ENCODE peak calls at places on chromosomes 6 and 20, in ten cellular contexts. L is PC-9, T is A172, W is iPS-NIHi11, M is transverse colon, N is fibroblast of the aortic adventitia, F is fibroblast of the conjunctiva, Z is Right ventricle myocardium superior, J is MCF 10A, I is NCI-H1930. K is an unnamed sample.

GRCh38 chr6:108714012-108714773 is 134.0 kb upstream of the ARMC2 start:
- DNase-seq in W (no peak), N (peak), T (no peak), L (peak), I (no peak), F (peak), M (no peak), Z (no peak), J (peak), K (no peak)

GRCh38 chr20:1389703-1390385 is 3.0 kb downstream of the FKBP1A start:
- DNase-seq in L (no peak), Z (no peak), W (no peak), M (no peak), J (peak), I (no peak), F (no peak), T (no peak), N (peak), K (no peak)

GRCh38 chr20:35944189-35944588 is 10.1 kb downstream of the SCAND1 start:
- DNase-seq in W (no peak), T (no peak), Z (no peak), N (no peak), I (no peak), M (no peak), J (no peak), L (no peak), F (no peak), K (no peak)

GRCh38 chr6:94454231-94454630 is 1034.9 kb upstream of the EPHA7 start:
- DNase-seq in Z (no peak), M (no peak), I (no peak), F (no peak), N (no peak), J (no peak), T (no peak), L (no peak), W (no peak), K (no peak)

GRCh38 chr20:3580412-3580811 is 82.8 kb downstream of the GFRA4 start:
- DNase-seq in W (peak), Z (no peak), M (no peak), T (no peak), J (no peak), I (no peak), L (no peak), F (no peak), N (no peak), K (no peak)

GRCh38 chr6:101597711-101598110 is 204.2 kb downstream of the GRIK2 start:
- DNase-seq in W (no peak), N (peak), J (peak), I (no peak), M (no peak), T (peak), Z (no peak), F (no peak), L (no peak), K (no peak)

GRCh38 chr20:63968136-63968927 is 1.4 kb downstream of the ZNF512B start:
- DNase-seq in J (no peak), T (no peak), N (no peak), M (peak), W (no peak), Z (peak), L (peak), F (no peak), I (no peak), K (peak)

GRCh38 chr6:12354499-12354898 is 64.3 kb downstream of the EDN1 start:
- DNase-seq in F (peak), T (no peak), Z (no peak), J (peak), N (peak), L (no peak), I (no peak), M (peak), W (peak), K (no peak)

GRCh38 chr6:147126618-147127022 is 77.6 kb upstream of the STXBP5 start:
- DNase-seq in W (no peak), L (no peak), J (no peak), I (no peak), Z (no peak), N (peak), F (no peak), M (no peak), T (no peak), K (no peak)

GRCh38 chr6:149445095-149445466 is 39.7 kb downstream of the ZC3H12D start:
- DNase-seq in Z (no peak), N (no peak), J (no peak), L (no peak), I (no peak), W (no peak), M (no peak), F (no peak), T (no peak), K (no peak)

GRCh38 chr6:139262519-139263300 is 29.1 kb downstream of the TXLNB start:
- DNase-seq in T (peak), N (no peak), W (no peak), F (no peak), I (peak), J (no peak), M (no peak), L (peak), Z (no peak), K (no peak)

K was measured in right lobe of liver.